ENCODE peak calls at places on chromosome 5, in six cellular contexts. I, A, Q, V, D and W are unnamed samples.

GRCh38 chr5:453725-454481 is 10.9 kb downstream of the EXOC3 start:
- DNase-seq in I (no peak), A (peak), Q (no peak), V (peak), D (peak), W (no peak)

GRCh38 chr5:146765089-146765832 is 113.3 kb downstream of the PPP2R2B start:
- DNase-seq in I (no peak), A (no peak), Q (no peak), V (no peak), D (no peak), W (no peak)

GRCh38 chr5:180070726-180071417 is 687 bp downstream of the RNF130 start:
- DNase-seq in I (peak), A (peak), Q (peak), V (peak), D (peak), W (no peak)

GRCh38 chr5:72613515-72613914 is 106.3 kb upstream of the ZNF366 start:
- DNase-seq in I (no peak), A (no peak), Q (no peak), V (no peak), D (no peak), W (no peak)

GRCh38 chr5:76694317-76694716 is 21.6 kb upstream of the F2R start:
- DNase-seq in I (no peak), A (no peak), Q (no peak), V (no peak), D (no peak), W (no peak)

GRCh38 chr5:126000533-126000932 is 422.7 kb upstream of the GRAMD2B start:
- DNase-seq in I (no peak), A (no peak), Q (no peak), V (no peak), D (no peak), W (no peak)

GRCh38 chr5:140633081-140633471 is at the start of gene CD14:
- DNase-seq in I (no peak), A (peak), Q (peak), V (peak), D (peak), W (no peak)

GRCh38 chr5:131384616-131385214 is 120.9 kb downstream of the CDC42SE2 start:
- DNase-seq in I (no peak), A (no peak), Q (no peak), V (no peak), D (no peak), W (no peak)

GRCh38 chr5:178191661-178192060 is 4.5 kb upstream of the GMCL2 start:
- DNase-seq in I (no peak), A (no peak), Q (no peak), V (no peak), D (no peak), W (no peak)

GRCh38 chr5:132205385-132206125 is 22.1 kb downstream of the P4HA2 start:
- DNase-seq in I (no peak), A (no peak), Q (peak), V (peak), D (no peak), W (no peak)

GRCh38 chr5:126354012-126354856 is 69.0 kb upstream of the GRAMD2B start:
- DNase-seq in I (peak), A (no peak), Q (no peak), V (no peak), D (no peak), W (no peak)

GRCh38 chr5:25358919-25359318 is 714.1 kb upstream of the CDH10 start:
- DNase-seq in I (no peak), A (no peak), Q (no peak), V (no peak), D (no peak), W (no peak)

GRCh38 chr5:113722979-113723378 is 209.5 kb downstream of the YTHDC2 start:
- DNase-seq in I (no peak), A (no peak), Q (no peak), V (no peak), D (no peak), W (no peak)

GRCh38 chr5:145854651-145855258 is 18.1 kb downstream of the GRXCR2 start:
- DNase-seq in I (no peak), A (no peak), Q (peak), V (no peak), D (peak), W (no peak)

GRCh38 chr5:173880306-173880985 is 7.7 kb upstream of the CPEB4 start:
- DNase-seq in I (no peak), A (no peak), Q (no peak), V (no peak), D (no peak), W (no peak)

GRCh38 chr5:154285661-154286408 is 95.3 kb downstream of the GALNT10 start:
- DNase-seq in I (peak), A (no peak), Q (peak), V (no peak), D (no peak), W (no peak)

GRCh38 chr5:108762660-108763059 is 15.0 kb downstream of the FER start:
- DNase-seq in I (no peak), A (no peak), Q (no peak), V (no peak), D (no peak), W (no peak)

GRCh38 chr5:127028822-127029457 is 1.4 kb downstream of the MARCHF3 start:
- DNase-seq in I (no peak), A (no peak), Q (peak), V (no peak), D (peak), W (no peak)

GRCh38 chr5:406041-406440 is 36.9 kb upstream of the EXOC3 start:
- DNase-seq in I (peak), A (no peak), Q (no peak), V (no peak), D (no peak), W (no peak)

GRCh38 chr5:79842991-79843390 is 148.1 kb downstream of the MTX3 start:
- DNase-seq in I (no peak), A (no peak), Q (no peak), V (no peak), D (no peak), W (no peak)

GRCh38 chr5:177610770-177611445 is 11.0 kb downstream of the B4GALT7 start:
- DNase-seq in I (no peak), A (no peak), Q (no peak), V (no peak), D (no peak), W (no peak)

GRCh38 chr5:84718377-84718776 is 333.7 kb upstream of the EDIL3 start:
- DNase-seq in I (no peak), A (no peak), Q (no peak), V (no peak), D (no peak), W (no peak)

GRCh38 chr5:15499528-15500325 is at the start of gene FBXL7:
- DNase-seq in I (peak), A (peak), Q (peak), V (peak), D (peak), W (peak)

GRCh38 chr5:14380712-14381111 is 200.9 kb upstream of the OTULINL start:
- DNase-seq in I (no peak), A (no peak), Q (no peak), V (no peak), D (no peak), W (no peak)
- H3K27ac ChIP-seq in I (no peak), A (no peak), Q (no peak), V (no peak), D (no peak), W (no peak)

GRCh38 chr5:150155258-150156032 is at the start of gene PDGFRB:
- DNase-seq in I (peak), A (peak), Q (peak), V (peak), D (peak), W (peak)
- H3K27ac ChIP-seq in I (no peak), A (peak), Q (peak), V (peak), D (peak), W (peak)

GRCh38 chr5:115854139-115854538 is 12.4 kb downstream of the AP3S1 start:
- DNase-seq in I (no peak), A (no peak), Q (no peak), V (no peak), D (no peak), W (no peak)
- H3K27ac ChIP-seq in I (no peak), A (no peak), Q (no peak), V (no peak), D (no peak), W (no peak)

DNA sequence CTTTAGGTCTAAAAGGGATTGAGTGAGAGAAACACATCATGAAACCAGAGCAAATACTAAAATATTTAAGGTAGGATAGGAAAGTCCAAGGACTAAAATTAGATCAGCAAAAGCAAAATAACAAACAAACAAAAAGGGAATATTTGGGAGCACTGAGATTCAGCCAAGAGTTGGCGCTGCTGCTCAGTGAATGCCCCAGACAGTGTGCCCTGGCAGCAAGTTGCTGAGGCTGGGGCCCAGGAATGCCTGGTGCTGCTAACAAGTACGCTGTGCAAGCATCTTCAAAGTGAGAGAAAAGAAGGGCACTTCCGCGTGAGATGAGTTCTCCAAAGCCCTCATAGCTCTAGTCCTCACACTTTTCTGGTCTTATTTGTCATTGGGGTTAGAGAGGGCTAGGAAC is 603.3 kb downstream of the EFNA5 start:
- DNase-seq in I (peak), A (no peak), Q (no peak), V (peak), D (no peak), W (peak)
- H3K27ac ChIP-seq in I (no peak), A (peak), Q (no peak), V (no peak), D (no peak), W (no peak)

DNA sequence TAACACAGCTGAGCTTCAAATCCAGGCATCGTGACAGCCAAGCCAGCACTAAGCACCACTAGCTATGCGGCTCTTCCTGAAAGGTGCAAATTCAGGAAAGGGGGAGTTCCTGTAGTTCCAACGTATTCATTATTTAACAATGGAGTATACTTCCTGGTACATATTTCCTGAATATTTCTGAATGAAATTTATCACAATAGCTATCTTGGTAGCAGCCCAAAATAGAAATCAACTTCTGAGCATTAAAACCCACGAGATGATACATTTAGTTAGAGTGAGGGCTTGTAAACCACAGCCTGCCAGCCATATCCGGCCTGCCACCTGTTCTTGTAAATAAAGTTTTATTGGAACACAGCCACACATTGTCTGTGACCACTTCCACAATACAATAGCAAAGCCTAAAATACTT is 109.7 kb upstream of the RETREG1 start:
- DNase-seq in I (no peak), A (no peak), Q (peak), V (no peak), D (no peak), W (no peak)
- H3K27ac ChIP-seq in I (peak), A (no peak), Q (peak), V (peak), D (peak), W (no peak)

DNA sequence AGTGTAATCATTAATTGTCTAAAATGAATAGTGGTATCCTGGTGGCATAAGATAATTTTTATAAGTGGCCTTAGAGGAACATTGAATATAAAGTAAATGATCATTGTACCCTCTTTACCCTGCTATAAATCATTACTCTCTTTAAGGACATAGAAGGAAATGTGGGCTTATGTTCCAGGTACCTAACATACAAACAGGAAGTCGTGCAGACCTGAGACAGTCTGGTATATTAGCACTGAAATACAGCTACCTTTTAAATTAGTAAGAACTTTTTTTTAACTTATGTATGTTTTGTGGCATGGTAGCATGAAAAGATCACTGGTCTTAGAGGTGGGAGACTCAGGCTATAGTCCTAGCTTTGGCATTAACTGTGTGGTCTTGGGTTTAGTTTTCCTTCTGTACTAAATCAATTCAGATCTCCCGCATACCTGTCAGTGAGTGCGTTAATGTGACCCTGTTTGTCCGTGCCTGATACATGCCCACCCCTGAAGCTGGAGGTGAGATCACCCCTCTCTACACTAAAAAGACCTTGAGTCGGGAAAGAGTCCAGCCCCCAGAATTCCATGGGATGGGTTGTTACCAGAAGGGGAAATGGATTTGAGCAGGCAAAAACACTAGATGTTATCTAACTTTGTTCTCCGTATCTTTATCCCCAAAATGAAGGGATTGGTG is 59.4 kb upstream of the ERBIN start:
- DNase-seq in I (no peak), A (no peak), Q (no peak), V (no peak), D (no peak), W (no peak)
- H3K27ac ChIP-seq in I (no peak), A (no peak), Q (no peak), V (peak), D (no peak), W (no peak)

GRCh38 chr5:172840778-172841154 is 6.7 kb downstream of the ERGIC1 start:
- DNase-seq in I (no peak), A (no peak), Q (no peak), V (no peak), D (no peak), W (no peak)
- H3K27ac ChIP-seq in I (no peak), A (peak), Q (no peak), V (peak), D (peak), W (no peak)

DNA sequence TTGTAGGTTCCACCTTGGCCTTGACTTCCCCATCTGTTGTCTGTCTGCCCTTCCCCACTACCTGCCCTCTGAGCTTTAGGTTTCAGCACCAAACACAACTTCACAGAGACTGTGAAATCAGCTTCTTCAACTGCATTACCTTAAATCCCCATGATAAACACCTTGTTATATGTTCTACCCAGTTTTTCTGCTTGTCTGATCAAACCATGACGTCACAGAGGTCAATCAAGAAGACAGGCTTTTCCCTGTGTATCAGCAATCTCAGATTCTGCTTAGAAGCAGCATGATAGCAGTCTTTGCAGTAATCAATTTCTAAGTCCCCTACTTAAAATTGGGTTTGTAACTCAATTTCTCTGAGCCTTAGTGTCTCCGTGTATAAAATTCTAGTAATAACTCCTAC is 175.0 kb downstream of the PLK2 start:
- DNase-seq in I (no peak), A (no peak), Q (no peak), V (no peak), D (no peak), W (no peak)
- H3K27ac ChIP-seq in I (no peak), A (no peak), Q (no peak), V (no peak), D (no peak), W (no peak)

DNA sequence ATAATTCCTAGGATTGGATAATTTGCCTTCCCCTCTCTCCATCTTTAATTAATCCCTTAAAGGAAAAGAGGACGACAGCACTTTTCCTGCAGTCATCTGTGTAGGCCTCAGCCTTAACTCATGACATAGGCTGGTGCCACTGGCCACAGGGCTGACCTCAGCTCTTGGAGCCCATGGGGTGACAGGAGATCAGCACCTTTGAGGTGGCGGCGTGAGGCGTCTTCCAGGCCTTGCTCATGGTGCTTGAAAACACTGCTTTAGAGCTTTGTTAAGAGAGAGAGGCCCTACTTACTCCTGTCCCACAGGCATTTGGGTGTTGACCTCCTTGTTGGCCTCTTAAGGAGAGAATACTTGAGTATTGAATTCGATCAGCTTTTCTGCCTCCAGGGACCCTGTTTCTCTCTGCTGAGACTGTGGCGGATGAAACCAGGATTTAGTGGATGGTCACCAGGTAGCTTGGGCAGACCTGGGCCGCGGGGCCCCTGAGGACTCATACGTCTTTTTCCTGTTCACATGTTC is 23.4 kb downstream of the TENT4A start:
- DNase-seq in I (no peak), A (peak), Q (no peak), V (no peak), D (no peak), W (no peak)
- H3K27ac ChIP-seq in I (no peak), A (no peak), Q (no peak), V (no peak), D (peak), W (no peak)